ENCODE peak calls at places on chromosomes 7 and 10, in five cellular contexts. V, F, R, P and L are unnamed samples.

GRCh38 chr7:1967512-1968396 is 265.0 kb downstream of the MAD1L1 start:
- DNase-seq in R (no peak), V (no peak), F (no peak), P (no peak), L (no peak)

GRCh38 chr10:86976362-86977056 is 8.2 kb downstream of the ADIRF start:
- DNase-seq in F (no peak), R (no peak), P (no peak), V (no peak), L (no peak)

GRCh38 chr10:121536271-121536918 is 61.8 kb downstream of the FGFR2 start:
- DNase-seq in V (no peak), F (no peak), R (no peak), P (no peak), L (no peak)

GRCh38 chr10:131075218-131075770 is 236.2 kb downstream of the TCERG1L start:
- DNase-seq in R (no peak), F (no peak), P (no peak), V (no peak), L (no peak)

GRCh38 chr7:107982918-107983389 is 20.0 kb downstream of the LAMB1 start:
- DNase-seq in P (no peak), V (no peak), F (no peak), R (no peak), L (no peak)

GRCh38 chr10:130577039-130577438 is 440.8 kb downstream of the GLRX3 start:
- DNase-seq in R (no peak), P (no peak), F (no peak), V (no peak), L (no peak)

GRCh38 chr7:120583835-120584586 is 273.9 kb downstream of the TSPAN12 start:
- DNase-seq in R (no peak), V (no peak), F (no peak), P (no peak), L (no peak)

GRCh38 chr10:3225589-3225988 is 53.0 kb upstream of the PITRM1 start:
- DNase-seq in P (no peak), V (no peak), F (no peak), R (no peak), L (no peak)

GRCh38 chr10:118638680-118639079 is 43.2 kb upstream of the PRLHR start:
- DNase-seq in F (no peak), V (no peak), R (no peak), P (no peak), L (no peak)

GRCh38 chr7:94315011-94315410 is 79.7 kb upstream of the COL1A2 start:
- DNase-seq in P (no peak), V (no peak), R (no peak), F (no peak), L (no peak)

GRCh38 chr7:140595468-140596147 is 45.0 kb downstream of the DENND2A start:
- DNase-seq in V (no peak), P (no peak), R (no peak), F (no peak), L (no peak)

GRCh38 chr7:74083117-74083876 is at the start of gene LIMK1:
- DNase-seq in F (peak; percentile 100), V (peak; percentile 95), P (peak; percentile 95), R (peak; percentile 86), L (peak; percentile 96)
- TF ChIP-seq POLR2AphosphoS5 in F (peak; percentile 90), V (no peak), P (peak; percentile 63), R (peak; percentile 16), L (no peak)

DNA sequence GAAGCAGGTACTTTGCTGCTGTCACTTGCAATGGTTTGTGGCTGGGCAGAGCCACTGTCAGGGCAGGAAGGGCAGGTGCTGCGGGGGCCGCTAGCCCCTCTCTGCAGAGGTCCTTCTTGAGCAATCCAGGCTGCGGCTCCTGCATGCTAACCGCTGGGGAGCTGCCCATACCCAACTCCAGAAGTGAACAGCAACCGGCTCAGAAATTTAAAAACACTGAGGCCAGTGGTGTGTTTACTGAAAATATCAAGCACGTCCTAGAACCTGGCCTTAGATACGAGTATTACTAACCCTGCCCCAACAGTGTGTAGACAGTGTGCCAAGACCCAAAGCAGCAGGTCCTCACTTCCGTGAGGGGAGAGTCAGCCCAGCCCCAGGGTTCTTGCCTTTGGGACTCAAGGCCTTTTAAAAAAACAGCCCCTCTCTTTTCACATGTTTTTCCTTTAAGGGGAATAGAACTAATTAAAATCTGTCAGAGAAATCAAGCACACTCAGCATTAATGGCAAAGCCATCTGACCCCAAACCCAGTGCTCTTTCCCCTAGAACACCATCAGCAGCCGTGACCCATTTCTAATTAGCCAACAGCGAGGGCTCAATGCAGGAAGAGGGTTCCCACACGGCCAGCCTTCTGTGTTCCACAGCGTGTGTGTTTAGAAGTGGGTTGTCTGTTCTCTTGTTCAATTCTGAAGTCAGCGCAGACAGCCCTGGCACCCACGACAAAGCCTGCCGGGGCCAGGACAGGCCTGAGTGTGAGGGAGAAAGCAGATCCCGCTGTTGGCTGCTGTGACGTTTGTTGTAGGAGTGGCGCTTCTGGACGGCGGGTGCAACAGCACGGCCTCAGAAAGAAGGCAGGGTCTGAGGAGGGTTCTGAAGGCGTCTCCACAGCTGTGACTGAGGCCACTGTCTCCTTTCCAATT is 76.5 kb downstream of the VIPR2 start:
- DNase-seq in P (peak; percentile 39), R (no peak), V (no peak), F (no peak), L (no peak)
- TF ChIP-seq TAF1 in P (no peak), R (no peak), V (no peak), F (no peak), L (no peak)

GRCh38 chr10:4545077-4545476 is 280.9 kb upstream of the AKR1E2 start:
- DNase-seq in V (no peak), F (no peak), R (no peak), P (no peak), L (no peak)

GRCh38 chr10:4549254-4549653 is 276.8 kb upstream of the AKR1E2 start:
- DNase-seq in F (no peak), R (no peak), V (no peak), P (peak; percentile 5), L (no peak)

GRCh38 chr10:4543943-4544540 is 282.0 kb upstream of the AKR1E2 start:
- DNase-seq in V (no peak), R (no peak), P (no peak), F (no peak), L (no peak)

GRCh38 chr10:4546500-4546899 is 279.5 kb upstream of the AKR1E2 start:
- DNase-seq in R (no peak), V (no peak), P (no peak), F (no peak), L (no peak)

GRCh38 chr10:4546931-4547330 is 279.1 kb upstream of the AKR1E2 start:
- DNase-seq in R (no peak), F (no peak), P (no peak), V (no peak), L (no peak)
- TF ChIP-seq POLR2AphosphoS5 in R (no peak), F (no peak), P (no peak), V (no peak), L (no peak)

DNA sequence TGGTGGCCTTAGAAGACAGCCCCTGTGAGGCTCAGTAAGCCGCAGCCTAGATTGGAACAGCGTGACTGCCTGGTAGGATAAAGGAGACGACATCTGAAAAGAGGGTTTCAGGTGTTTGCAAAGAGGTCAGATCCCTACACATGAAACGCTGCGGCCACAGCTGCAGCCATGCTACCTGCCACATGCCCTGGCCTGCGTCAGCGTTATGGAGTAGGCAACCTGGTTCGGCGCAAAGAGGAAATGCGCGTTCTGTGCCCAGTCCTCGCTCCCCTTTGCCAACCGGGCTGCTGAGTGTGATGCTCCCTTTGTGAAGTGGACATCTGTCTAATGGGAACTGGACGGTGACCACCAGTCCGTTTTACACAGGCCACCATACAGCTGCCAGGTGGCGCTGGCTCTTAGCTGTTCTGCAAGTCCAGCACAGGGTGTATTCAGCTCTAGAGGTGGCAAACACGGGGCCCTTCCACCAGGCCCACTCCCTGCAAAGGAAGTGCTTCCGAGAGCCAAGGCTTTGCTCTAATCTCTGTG is 160.3 kb downstream of the CELF2 start:
- DNase-seq in F (no peak), V (no peak), P (peak; percentile 46), R (no peak), L (no peak)
- TF ChIP-seq TAF1 in F (no peak), V (no peak), P (no peak), R (no peak), L (no peak)

DNA sequence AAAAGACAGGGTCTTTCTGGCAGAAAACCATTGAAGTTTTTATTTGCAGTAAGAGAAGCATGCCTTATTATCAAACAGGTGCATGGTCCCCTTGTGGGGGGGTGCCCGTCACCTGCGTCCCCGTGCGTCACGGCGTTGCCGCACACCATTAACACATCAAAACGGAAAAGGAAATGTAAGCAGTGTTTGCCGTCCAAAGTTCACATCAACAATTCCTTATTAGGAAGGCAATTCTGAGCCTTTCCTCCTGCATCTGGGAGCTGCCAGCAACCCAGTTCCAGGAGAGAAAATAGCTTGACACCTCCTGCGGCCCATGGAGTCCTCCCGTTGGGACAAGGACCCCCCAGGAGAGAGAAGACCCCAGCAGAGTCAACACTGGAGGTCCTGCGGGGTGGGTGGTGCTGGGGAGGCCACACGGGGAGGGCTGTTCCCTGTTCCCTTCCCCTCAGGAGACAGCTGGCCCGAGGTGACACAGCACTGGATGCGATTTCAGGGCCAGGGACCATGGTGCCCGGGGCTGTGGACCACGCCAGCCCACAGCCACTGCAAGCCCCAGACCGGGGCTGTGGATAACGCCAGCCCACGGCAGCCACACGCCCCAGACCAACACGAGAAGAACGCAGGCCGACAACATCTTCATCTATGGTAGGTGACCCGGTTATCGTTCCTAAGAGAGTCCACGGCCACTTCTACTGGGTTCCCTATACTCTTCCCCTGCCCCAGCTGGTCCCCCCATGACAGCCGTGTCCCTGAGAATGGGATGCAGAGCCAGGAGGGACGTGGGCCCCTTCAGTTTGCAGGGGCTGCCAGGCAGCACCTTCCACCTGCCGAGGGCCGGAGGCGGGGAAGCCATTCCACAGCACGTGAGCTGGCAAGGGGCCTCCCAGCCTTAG is 39.4 kb downstream of the DIP2C start:
- DNase-seq in P (no peak), F (no peak), R (no peak), V (no peak), L (no peak)
- TF ChIP-seq POLR2AphosphoS5 in P (no peak), F (no peak), R (no peak), V (no peak), L (no peak)

DNA sequence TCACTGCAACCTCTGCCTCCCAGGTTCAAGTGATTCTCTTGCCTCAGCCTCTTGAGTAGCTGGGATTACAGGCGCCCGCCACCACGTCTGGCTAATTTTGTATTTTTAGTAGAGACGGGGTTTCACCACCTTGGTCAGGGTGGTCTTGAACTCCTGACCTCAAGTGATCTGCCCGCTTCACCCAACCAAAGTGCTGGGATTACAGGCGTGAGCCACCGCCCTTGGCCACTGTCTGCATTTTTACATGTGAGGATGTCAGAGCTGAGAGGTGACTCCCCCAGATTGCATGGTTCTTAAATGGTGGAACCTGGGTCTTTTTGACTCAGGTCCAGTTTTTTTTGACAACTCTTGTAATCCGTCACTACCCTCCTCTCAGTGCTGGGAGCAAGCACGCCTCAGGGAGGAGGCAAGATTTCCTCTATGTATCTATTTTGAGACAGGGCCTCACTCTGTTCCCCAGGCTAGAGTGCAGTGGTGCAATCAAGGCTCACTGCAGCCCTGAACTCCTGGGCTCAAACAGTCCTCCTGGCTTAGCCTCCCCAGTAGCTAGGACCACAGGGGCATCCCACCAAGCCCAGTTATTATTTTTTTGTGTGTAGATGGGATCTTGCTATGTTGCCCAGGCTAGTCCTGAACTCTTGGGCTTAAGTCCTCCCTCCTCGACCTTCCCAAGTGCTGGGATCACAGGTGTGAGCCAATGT is 1.2 kb upstream of the SRRT start:
- DNase-seq in V (no peak), F (no peak), R (no peak), P (no peak), L (no peak)
- TF ChIP-seq TAF1 in V (no peak), F (no peak), R (no peak), P (no peak), L (no peak)